ENCODE peak calls at places on chromosomes 3 and 15, in seven cellular contexts. M is suprapubic skin, I is esophagus muscularis mucosa, C is H1, U is upper lobe of left lung, Y is stomach, B is transverse colon. D is an unnamed sample.

GRCh38 chr3:87298111-87298718 is 21.8 kb upstream of the POU1F1 start:
- DNase-seq in Y (no peak), C (no peak), U (no peak), I (no peak), B (no peak), M (no peak), D (no peak)

GRCh38 chr3:176426371-176426770 is 770.9 kb downstream of the TBL1XR1 start:
- DNase-seq in B (no peak), I (no peak), C (no peak), M (no peak), U (no peak), Y (no peak), D (no peak)

GRCh38 chr15:64816452-64816851 is 9.0 kb downstream of the PIF1 start:
- DNase-seq in C (no peak), I (no peak), M (no peak), U (no peak), Y (no peak), B (no peak), D (no peak)

GRCh38 chr3:141477224-141477623 is 9.6 kb upstream of the RASA2 start:
- DNase-seq in Y (peak; percentile 38), U (no peak), B (no peak), I (no peak), C (no peak), M (no peak), D (no peak)

GRCh38 chr3:7710284-7710683 is 791.3 kb upstream of the LMCD1 start:
- DNase-seq in U (no peak), M (no peak), Y (no peak), I (peak; percentile 62), B (no peak), C (no peak), D (no peak)

GRCh38 chr15:100873029-100873677 is 6.5 kb upstream of the ALDH1A3 start:
- DNase-seq in B (peak; percentile 78), C (no peak), I (no peak), M (no peak), Y (peak; percentile 71), U (no peak), D (peak; percentile 85)

GRCh38 chr3:53711387-53711786 is 134.8 kb downstream of the CHDH start:
- DNase-seq in I (no peak), U (no peak), B (no peak), M (peak; percentile 52), Y (peak; percentile 11), C (no peak), D (no peak)

GRCh38 chr15:66713843-66714508 is 11.9 kb downstream of the SMAD6 start:
- DNase-seq in M (no peak), Y (no peak), C (no peak), U (no peak), B (peak; percentile 26), I (no peak), D (no peak)

GRCh38 chr15:88126695-88127476 is 129.7 kb downstream of the NTRK3 start:
- DNase-seq in Y (no peak), C (no peak), I (no peak), M (no peak), U (no peak), B (no peak), D (no peak)

GRCh38 chr15:31090741-31091140 is 10.8 kb downstream of the TRPM1 start:
- DNase-seq in M (no peak), I (no peak), U (no peak), Y (no peak), C (no peak), B (no peak), D (no peak)

GRCh38 chr3:170178631-170179030 is 2.9 kb downstream of the PHC3 start:
- DNase-seq in Y (no peak), U (no peak), C (no peak), I (no peak), M (no peak), B (peak; percentile 41), D (no peak)

GRCh38 chr3:58626841-58627579 is 39.6 kb downstream of the FAM3D start:
- DNase-seq in I (no peak), U (peak; percentile 71), B (no peak), M (no peak), C (no peak), Y (no peak), D (no peak)

GRCh38 chr3:177346878-177347277 is 149.6 kb upstream of the TBL1XR1 start:
- DNase-seq in U (no peak), I (no peak), M (no peak), B (no peak), Y (no peak), C (no peak), D (no peak)

GRCh38 chr15:41812820-41813375 is 15.0 kb upstream of the JMJD7 start:
- DNase-seq in U (no peak), I (no peak), C (no peak), Y (no peak), B (no peak), M (no peak), D (no peak)

GRCh38 chr15:31151301-31152233 is 50.0 kb upstream of the TRPM1 start:
- DNase-seq in M (no peak), C (no peak), I (no peak), B (no peak), Y (peak; percentile 17), U (no peak), D (no peak)

GRCh38 chr3:59106085-59106629 is 56.3 kb upstream of the CFAP20DC start:
- DNase-seq in Y (no peak), U (no peak), C (no peak), I (no peak), M (no peak), B (no peak), D (no peak)

GRCh38 chr15:77577350-77577749 is 55.4 kb downstream of the LINGO1 start:
- DNase-seq in B (no peak), C (no peak), Y (no peak), M (no peak), I (no peak), U (no peak), D (no peak)

GRCh38 chr3:61483997-61484396 is 77.4 kb upstream of the PTPRG start:
- DNase-seq in Y (no peak), M (no peak), B (no peak), I (no peak), C (no peak), U (no peak), D (no peak)

DNA sequence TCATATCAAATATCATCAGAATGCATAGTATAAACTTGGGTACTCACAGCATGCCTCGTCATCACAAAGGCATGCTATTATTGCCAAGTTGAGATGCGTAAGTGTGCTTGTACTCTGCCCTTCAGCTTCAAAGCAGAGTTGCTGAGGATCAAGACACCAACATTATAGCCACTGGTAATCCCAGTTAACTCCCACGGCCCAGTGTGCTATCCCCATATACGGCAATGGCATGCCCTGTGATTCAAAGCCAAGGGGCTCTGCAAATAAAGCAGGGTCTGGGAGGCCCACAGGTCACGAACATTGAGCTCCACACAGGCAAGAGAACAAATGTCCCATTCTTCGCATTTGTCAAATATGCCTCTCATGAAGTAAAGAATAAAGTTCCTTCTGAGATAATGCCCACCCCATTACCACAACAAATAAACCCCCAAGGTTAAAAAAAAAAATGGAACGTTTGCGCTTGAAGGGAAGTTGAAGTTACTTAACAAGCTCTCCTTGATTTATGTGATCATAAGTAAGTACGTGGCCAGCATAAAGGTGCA is 298.1 kb upstream of the NECTIN3 start:
- DNase-seq in Y (no peak), M (no peak), C (no peak), I (no peak), U (no peak), B (no peak), D (no peak)
- TF ChIP-seq EP300 in Y (no peak), M (no peak), C (no peak), I (no peak), U (no peak), B (no peak), D (no peak)

GRCh38 chr3:152276688-152277087 is 8.0 kb downstream of the MBNL1 start:
- DNase-seq in B (no peak), U (no peak), C (no peak), M (no peak), I (no peak), Y (no peak), D (no peak)

GRCh38 chr3:152279474-152279873 is 10.7 kb downstream of the MBNL1 start:
- DNase-seq in M (no peak), U (no peak), I (no peak), Y (no peak), C (no peak), B (no peak), D (no peak)

GRCh38 chr3:152280539-152280938 is 11.8 kb downstream of the MBNL1 start:
- DNase-seq in C (no peak), I (no peak), M (no peak), U (no peak), B (no peak), Y (no peak), D (no peak)

GRCh38 chr3:152278674-152279427 is 10.1 kb downstream of the MBNL1 start:
- DNase-seq in B (no peak), C (no peak), M (no peak), U (no peak), I (no peak), Y (no peak), D (no peak)

DNA sequence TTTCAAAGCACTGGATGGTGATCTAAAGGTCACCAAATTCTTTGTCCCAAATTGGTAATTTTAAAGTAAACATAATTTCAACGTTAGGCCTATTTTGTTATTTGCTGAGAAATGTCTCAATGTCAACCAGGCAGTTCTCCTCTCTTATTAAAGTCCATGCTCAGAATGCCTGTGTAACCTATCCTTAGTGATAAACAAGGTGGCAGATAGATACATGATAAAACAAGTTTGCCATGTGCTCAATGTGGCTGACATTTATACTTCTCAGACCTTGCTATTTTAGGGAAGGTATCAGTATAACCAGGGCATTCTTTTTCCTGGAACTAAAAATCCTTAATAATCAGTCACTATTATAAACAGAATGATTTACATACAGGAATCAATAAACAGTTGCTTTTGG is 8.5 kb downstream of the MBNL1 start:
- DNase-seq in M (no peak), I (no peak), Y (no peak), B (no peak), C (no peak), U (no peak), D (no peak)
- TF ChIP-seq POLR2AphosphoS5 in M (no peak), I (no peak), Y (no peak), B (no peak), C (no peak), U (no peak), D (no peak)

GRCh38 chr15:83378921-83379561 is 68.1 kb upstream of the SH3GL3 start:
- DNase-seq in M (peak; percentile 77), I (no peak), U (peak; percentile 77), C (no peak), Y (no peak), B (no peak), D (no peak)
- TF ChIP-seq EP300 in M (no peak), I (no peak), U (no peak), C (no peak), Y (no peak), B (no peak), D (no peak)

GRCh38 chr3:132236701-132237651 is 80.2 kb upstream of the ACP3 start:
- DNase-seq in U (no peak), M (no peak), C (no peak), B (no peak), I (no peak), Y (no peak), D (no peak)

GRCh38 chr3:132239587-132239986 is 77.6 kb upstream of the ACP3 start:
- DNase-seq in I (no peak), C (no peak), U (no peak), B (no peak), M (no peak), Y (no peak), D (no peak)

GRCh38 chr3:132242790-132243189 is 74.4 kb upstream of the ACP3 start:
- DNase-seq in Y (no peak), I (no peak), U (no peak), M (no peak), B (no peak), C (no peak), D (no peak)

GRCh38 chr3:132242095-132242494 is 75.1 kb upstream of the ACP3 start:
- DNase-seq in Y (no peak), C (no peak), U (no peak), I (no peak), B (no peak), M (no peak), D (no peak)

GRCh38 chr3:132237652-132238032 is 79.6 kb upstream of the ACP3 start:
- DNase-seq in I (no peak), C (no peak), U (no peak), M (no peak), Y (no peak), B (no peak), D (no peak)
- TF ChIP-seq POLR2AphosphoS5 in I (no peak), C (no peak), U (no peak), M (no peak), Y (no peak), B (no peak), D (no peak)